ENCODE peak calls at places on chromosomes 5 and 9, in ten cellular contexts. A is GM12865; E is epithelial cell of proximal tubule; R is fibroblast of lung; O is A549; S is nephron progenitor cell; U is epithelial cell of esophagus; K is CD8-positive, alpha-beta T cell; I is esophagus squamous epithelium; Y is lung. M is an unnamed sample.
A peak's percentile ranks its signal among the peaks of the same experiment; 100 is the strongest.

GRCh38 chr5:159050408-159051091 is 49.2 kb downstream of the EBF1 start:
- DNase-seq in A (peak; percentile 86), E (no peak), R (peak; percentile 79), O (no peak), S (no peak), U (peak; percentile 4), K (no peak), I (no peak), Y (no peak), M (no peak)

GRCh38 chr5:151469386-151469785 is 22.0 kb downstream of the SLC36A1 start:
- DNase-seq in A (no peak), E (no peak), R (no peak), O (no peak), S (no peak), U (no peak), K (no peak), I (no peak), Y (no peak), M (no peak)

GRCh38 chr9:75071530-75072122 is 16.3 kb downstream of the NMRK1 start:
- DNase-seq in A (peak; percentile 26), E (no peak), R (no peak), O (no peak), S (no peak), U (peak; percentile 97), K (peak; percentile 75), I (no peak), Y (peak; percentile 66), M (no peak)

GRCh38 chr5:36558652-36559051 is 47.8 kb upstream of the SLC1A3 start:
- DNase-seq in A (no peak), E (no peak), R (no peak), O (no peak), S (no peak), U (no peak), K (no peak), I (no peak), Y (no peak), M (no peak)

GRCh38 chr5:157172408-157172807 is 6.3 kb upstream of the GARIN3 start:
- DNase-seq in A (peak; percentile 92), E (no peak), R (no peak), O (no peak), S (no peak), U (peak; percentile 1), K (peak; percentile 79), I (no peak), Y (no peak), M (no peak)

GRCh38 chr5:22649076-22649475 is 204.1 kb downstream of the CDH12 start:
- DNase-seq in A (no peak), E (no peak), R (peak; percentile 20), O (no peak), S (no peak), U (peak; percentile 79), K (no peak), I (no peak), Y (no peak), M (no peak)

GRCh38 chr5:135110941-135111596 is 77.0 kb upstream of the PITX1 start:
- DNase-seq in A (no peak), E (no peak), R (no peak), O (no peak), S (no peak), U (peak; percentile 70), K (no peak), I (no peak), Y (no peak), M (no peak)

GRCh38 chr5:32275421-32275765 is 37.3 kb downstream of the MTMR12 start:
- DNase-seq in A (no peak), E (no peak), R (no peak), O (no peak), S (no peak), U (no peak), K (no peak), I (no peak), Y (no peak), M (no peak)

DNA sequence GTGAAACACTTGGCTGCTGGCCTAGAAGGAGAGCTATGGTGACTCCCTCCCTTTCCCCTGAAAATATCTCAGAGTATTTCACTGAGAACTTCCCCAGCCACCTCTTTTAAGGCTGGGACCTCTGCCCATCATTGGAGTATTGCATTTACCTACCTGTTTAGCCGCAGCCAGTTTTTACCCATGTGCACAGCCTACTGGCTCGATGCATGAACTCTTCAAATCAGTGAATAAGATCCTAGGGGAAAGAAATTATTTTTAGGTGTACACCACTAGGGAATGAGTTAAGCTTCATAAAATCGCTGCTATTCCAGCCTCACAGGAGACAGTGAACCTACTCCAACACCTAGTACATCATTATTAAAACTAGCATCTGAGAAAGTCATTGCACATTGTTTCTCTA is 16.8 kb upstream of the FAM174A start:
- DNase-seq in A (no peak), E (no peak), R (no peak), O (peak; percentile 25), S (no peak), U (no peak), K (no peak), I (no peak), Y (no peak), M (no peak)
- TF ChIP-seq CTCF in A (no peak), E (no peak), R (no peak), O (no peak), S (no peak), U (no peak), K (no peak), I (no peak), Y (no peak), M (no peak)

GRCh38 chr9:33044677-33045282 is 19.7 kb downstream of the DNAJA1 start:
- DNase-seq in A (no peak), E (no peak), R (peak; percentile 22), O (peak; percentile 67), S (peak; percentile 19), U (peak; percentile 53), K (no peak), I (no peak), Y (no peak), M (no peak)
- TF ChIP-seq CTCF in A (no peak), E (peak; percentile 57), R (peak; percentile 19), O (peak; percentile 53), S (no peak), U (peak; percentile 40), K (no peak), I (no peak), Y (peak; percentile 5), M (no peak)

DNA sequence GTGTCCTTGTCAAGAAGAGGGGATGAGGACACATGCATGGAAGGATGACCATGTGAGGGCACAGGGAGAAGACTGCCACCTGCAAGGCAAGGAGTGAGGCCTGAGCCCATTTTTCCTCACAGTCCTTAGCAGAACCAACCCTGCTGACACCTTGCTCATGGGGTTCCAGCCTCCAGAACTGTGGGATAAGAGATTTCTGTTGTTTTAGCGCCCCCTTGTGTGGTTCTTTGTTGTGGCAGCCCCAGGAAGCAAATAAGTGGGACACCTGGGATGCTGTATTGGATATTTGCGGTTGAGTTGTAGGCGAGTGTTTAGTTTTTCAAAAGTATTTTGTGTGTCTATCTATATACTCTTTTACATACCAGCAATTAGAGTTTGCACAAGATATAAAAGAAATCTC is 206.4 kb downstream of the NXNL2 start:
- DNase-seq in A (peak; percentile 34), E (no peak), R (no peak), O (peak; percentile 44), S (no peak), U (no peak), K (no peak), I (no peak), Y (no peak), M (no peak)
- TF ChIP-seq CTCF in A (peak; percentile 47), E (peak; percentile 60), R (peak; percentile 18), O (peak; percentile 44), S (peak; percentile 10), U (peak; percentile 16), K (no peak), I (peak; percentile 13), Y (no peak), M (no peak)

GRCh38 chr9:127505396-127506116 is 54.2 kb downstream of the LRSAM1 start:
- DNase-seq in A (peak; percentile 43), E (no peak), R (peak; percentile 40), O (peak; percentile 60), S (peak; percentile 61), U (peak; percentile 36), K (no peak), I (no peak), Y (no peak), M (no peak)
- TF ChIP-seq CTCF in A (peak; percentile 60), E (peak; percentile 52), R (peak; percentile 41), O (peak; percentile 54), S (peak; percentile 47), U (peak; percentile 64), K (no peak), I (peak; percentile 61), Y (no peak), M (no peak)

DNA sequence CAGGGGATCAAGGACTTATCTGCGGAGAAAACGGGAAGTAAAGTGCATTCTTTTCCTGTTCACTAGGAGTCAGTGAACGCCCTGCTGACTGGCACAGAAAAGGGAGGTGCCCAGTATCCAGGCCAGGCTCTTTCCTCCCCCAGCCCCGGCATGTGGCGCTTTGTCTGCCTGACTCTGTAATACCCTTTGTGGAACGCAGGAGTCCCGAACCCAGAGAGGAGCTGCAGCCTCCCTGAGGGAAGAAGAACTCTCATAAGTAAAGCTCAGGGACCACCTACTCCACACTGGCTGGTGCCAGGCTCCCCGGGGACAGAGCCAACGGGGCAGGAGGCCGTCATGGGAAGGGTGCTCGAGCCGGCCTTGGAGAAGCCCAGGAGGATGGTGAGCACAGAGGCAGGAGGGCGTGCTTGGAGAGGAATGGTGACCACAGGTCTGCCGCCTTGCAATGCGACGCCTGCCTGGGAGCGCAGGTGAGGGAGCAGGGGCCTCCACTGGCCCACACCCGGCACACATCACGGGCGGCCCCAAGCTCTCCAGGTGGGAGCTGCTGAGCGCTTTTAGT is 31.5 kb downstream of the VAV2 start:
- DNase-seq in A (no peak), E (no peak), R (no peak), O (no peak), S (no peak), U (peak; percentile 40), K (peak; percentile 4), I (no peak), Y (peak; percentile 54), M (no peak)
- TF ChIP-seq CTCF in A (no peak), E (peak; percentile 10), R (no peak), O (no peak), S (no peak), U (peak; percentile 30), K (no peak), I (peak; percentile 11), Y (no peak), M (no peak)